ENCODE peak calls at places on chromosomes 1 and 21, in eight cellular contexts. T is cardiac muscle cell; W is neural progenitor cell; S is aorta; Y is HepG2; O is CD8-positive, alpha-beta T cell; V is stomach; H is hepatocyte. C is an unnamed sample.
A peak's percentile ranks its signal among the peaks of the same experiment; 100 is the strongest.

GRCh38 chr1:234849824-234850223 is 239.8 kb upstream of the IRF2BP2 start:
- DNase-seq in Y (no peak), W (no peak), O (no peak), T (no peak), H (no peak), S (no peak), V (no peak), C (no peak)

GRCh38 chr21:44485254-44485793 is 30.0 kb downstream of the LRRC3 start:
- DNase-seq in W (peak; percentile 74), O (peak; percentile 46), V (no peak), H (peak; percentile 75), Y (no peak), S (peak; percentile 69), T (no peak), C (peak; percentile 32)

GRCh38 chr1:226608699-226609505 is 60.3 kb downstream of the STUM start:
- DNase-seq in W (peak; percentile 89), H (peak; percentile 83), T (peak; percentile 85), S (peak; percentile 74), V (peak; percentile 72), O (peak; percentile 72), Y (peak; percentile 54), C (peak; percentile 62)

GRCh38 chr1:238409947-238410346 is 519.2 kb upstream of the ZP4 start:
- DNase-seq in V (no peak), W (no peak), O (no peak), Y (no peak), S (no peak), H (no peak), T (peak; percentile 35), C (no peak)

GRCh38 chr1:237249120-237249519 is 207.1 kb downstream of the RYR2 start:
- DNase-seq in T (no peak), V (no peak), H (no peak), O (no peak), Y (no peak), S (no peak), W (no peak), C (no peak)

GRCh38 chr1:208461680-208462079 is 217.5 kb upstream of the PLXNA2 start:
- DNase-seq in T (no peak), Y (no peak), S (no peak), O (no peak), W (peak; percentile 33), V (no peak), H (no peak), C (no peak)

GRCh38 chr1:185555743-185556142 is 178.4 kb upstream of the HMCN1 start:
- DNase-seq in T (no peak), H (no peak), Y (no peak), W (no peak), V (no peak), S (no peak), O (no peak), C (no peak)

GRCh38 chr1:209618756-209619420 is 33.3 kb downstream of the LAMB3 start:
- DNase-seq in O (no peak), W (no peak), Y (no peak), T (no peak), V (no peak), S (peak; percentile 50), H (no peak), C (peak; percentile 8)

GRCh38 chr1:15336866-15337265 is 72.8 kb upstream of the EFHD2 start:
- DNase-seq in H (no peak), W (no peak), O (no peak), Y (no peak), S (no peak), T (no peak), V (no peak), C (no peak)

GRCh38 chr1:15224903-15225485 is 22.0 kb upstream of the FHAD1 start:
- DNase-seq in T (no peak), H (no peak), O (no peak), S (no peak), Y (no peak), W (no peak), V (no peak), C (no peak)

GRCh38 chr1:158008630-158009029 is 15.2 kb downstream of the KIRREL1 start:
- DNase-seq in V (no peak), T (no peak), O (no peak), S (no peak), H (no peak), W (no peak), Y (no peak), C (no peak)

GRCh38 chr1:32142446-32143301 is 34.8 kb downstream of the KPNA6 start:
- DNase-seq in V (peak; percentile 31), O (no peak), T (peak; percentile 80), Y (peak; percentile 85), H (peak; percentile 85), W (no peak), S (peak; percentile 55), C (no peak)

GRCh38 chr1:32144033-32144432 is 35.4 kb upstream of the TXLNA start:
- DNase-seq in S (no peak), T (no peak), V (no peak), W (no peak), O (no peak), Y (no peak), H (no peak), C (no peak)

GRCh38 chr1:32137111-32137510 is 29.3 kb downstream of the KPNA6 start:
- DNase-seq in S (no peak), T (no peak), V (no peak), H (no peak), Y (no peak), W (no peak), O (no peak), C (no peak)

DNA sequence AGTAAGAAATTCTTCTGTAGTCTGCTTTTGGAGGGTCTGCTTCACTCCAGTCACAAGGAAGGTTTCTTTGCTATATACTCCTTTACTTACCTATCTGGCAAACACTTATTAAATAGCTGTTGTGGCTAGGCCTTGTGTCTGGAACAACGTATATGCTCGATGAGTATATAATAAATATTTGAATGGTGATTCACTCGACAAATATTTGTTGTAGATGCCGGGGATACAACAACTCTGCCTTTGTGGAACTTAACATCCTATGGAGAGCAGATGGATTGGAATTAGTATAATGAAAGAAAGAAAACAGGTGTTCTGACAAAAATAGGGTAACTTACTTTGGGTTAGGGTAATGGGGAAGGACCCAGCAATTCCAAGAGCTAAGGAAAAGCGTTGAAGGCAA is 31.1 kb downstream of the KPNA6 start:
- DNase-seq in V (no peak), S (no peak), Y (peak; percentile 57), O (no peak), H (peak; percentile 9), T (peak; percentile 36), W (no peak), C (no peak)
- H3K27ac ChIP-seq in V (no peak overlapping the region), S (no peak overlapping the region), Y (no peak overlapping the region), O (no peak overlapping the region), H (peak overlapping the region; percentile 23), T (no peak overlapping the region), W (no peak overlapping the region), C (no peak overlapping the region)

GRCh38 chr1:203478231-203478630 is 2.6 kb downstream of the PRELP start:
- DNase-seq in O (no peak), W (no peak), H (no peak), V (no peak), S (no peak), T (no peak), Y (no peak), C (no peak)

GRCh38 chr1:203480084-203480483 is 4.5 kb downstream of the PRELP start:
- DNase-seq in S (no peak), W (no peak), V (no peak), O (no peak), Y (no peak), T (peak; percentile 81), H (no peak), C (no peak)

GRCh38 chr1:203480525-203481084 is 5.0 kb downstream of the PRELP start:
- DNase-seq in T (peak; percentile 95), O (peak; percentile 51), S (peak; percentile 90), H (peak; percentile 66), Y (no peak), V (peak; percentile 86), W (no peak), C (no peak)

GRCh38 chr1:203478986-203479385 is 3.4 kb downstream of the PRELP start:
- DNase-seq in Y (no peak), V (no peak), S (no peak), W (peak; percentile 57), O (no peak), T (no peak), H (no peak), C (no peak)

GRCh38 chr1:203479646-203480045 is 4.0 kb downstream of the PRELP start:
- DNase-seq in Y (no peak), H (no peak), T (no peak), S (no peak), V (no peak), O (no peak), W (no peak), C (no peak)
- H3K4me1 ChIP-seq in Y (no peaks in the 10 kb centered on the region), H (peaks cover 20% of the 10 kb centered on the region), T (peaks cover 11% of the 10 kb centered on the region), S (peaks cover 3% of the 10 kb centered on the region), V (peaks cover 66% of the 10 kb centered on the region), O (no peaks in the 10 kb centered on the region), W (peaks cover 36% of the 10 kb centered on the region), C (no peaks in the 10 kb centered on the region)

GRCh38 chr1:173852105-173852504 is 15.7 kb downstream of the GAS5 start:
- DNase-seq in T (no peak), H (no peak), O (no peak), V (no peak), S (no peak), W (no peak), Y (no peak), C (no peak)
- H3K27ac ChIP-seq in T (no peak overlapping the region), H (no peak overlapping the region), O (no peak overlapping the region), V (no peak overlapping the region), S (no peak overlapping the region), W (no peak overlapping the region), Y (no peak overlapping the region), C (no peak overlapping the region)

GRCh38 chr1:112702420-112703261 is 4.3 kb downstream of the RHOC start:
- DNase-seq in T (no peak), W (no peak), O (no peak), Y (no peak), H (no peak), V (peak; percentile 18), S (no peak), C (no peak)

GRCh38 chr1:112704908-112705627 is 1.9 kb downstream of the RHOC start:
- DNase-seq in O (no peak), H (peak; percentile 94), S (peak; percentile 92), Y (peak; percentile 84), W (peak; percentile 91), V (peak; percentile 75), T (peak; percentile 97), C (peak; percentile 53)

GRCh38 chr1:112702067-112702395 is 4.9 kb downstream of the RHOC start:
- DNase-seq in T (no peak), W (no peak), S (no peak), H (no peak), O (no peak), Y (no peak), V (peak; percentile 5), C (no peak)

GRCh38 chr1:112704511-112704907 is 2.4 kb downstream of the RHOC start:
- DNase-seq in Y (no peak), V (no peak), O (no peak), T (no peak), W (no peak), S (no peak), H (no peak), C (no peak)

GRCh38 chr1:112703706-112704105 is 3.2 kb downstream of the RHOC start:
- DNase-seq in Y (no peak), S (no peak), V (no peak), O (no peak), W (no peak), H (no peak), T (no peak), C (no peak)
- H3K4me1 ChIP-seq in Y (peaks cover 75% of the 10 kb centered on the region), S (no peaks in the 10 kb centered on the region), V (peaks cover 82% of the 10 kb centered on the region), O (peaks cover 49% of the 10 kb centered on the region), W (peaks cover 24% of the 10 kb centered on the region), H (peaks cover 60% of the 10 kb centered on the region), T (peaks cover 40% of the 10 kb centered on the region), C (peaks cover 28% of the 10 kb centered on the region)

C was measured in naive thymus-derived CD4-positive, alpha-beta T cell.